ENCODE peak calls at places on chromosome 15, in ten cellular contexts. I is left lung; B is mesendoderm; U is CD8-positive, alpha-beta T cell; T is ovary; R is IMR-90; Y is CD4-positive, alpha-beta memory T cell; P is fibroblast of lung; Z is stomach; L is naive thymus-derived CD4-positive, alpha-beta T cell. D is an unnamed sample.

GRCh38 chr15:82543155-82543554 is 2.9 kb upstream of the RPS17 start:
- DNase-seq in I (no peak), B (peak), U (peak), T (peak), R (peak), Y (no peak), P (peak), Z (no peak), L (no peak), D (no peak)

GRCh38 chr15:92714071-92714456 is 58.5 kb upstream of the FAM174B start:
- DNase-seq in I (no peak), B (peak), U (peak), T (peak), R (peak), Y (no peak), P (peak), Z (no peak), L (no peak), D (no peak)

GRCh38 chr15:71807691-71808091 is 2.7 kb upstream of the NR2E3 start:
- DNase-seq in I (no peak), B (peak), U (no peak), T (no peak), R (peak), Y (no peak), P (peak), Z (no peak), L (no peak), D (no peak)

GRCh38 chr15:64072812-64073211 is 20.8 kb downstream of the CIAO2A start:
- DNase-seq in I (no peak), B (no peak), U (no peak), T (no peak), R (no peak), Y (no peak), P (no peak), Z (no peak), L (no peak), D (no peak)

GRCh38 chr15:29669823-29670222 is 152.4 kb downstream of the TJP1 start:
- DNase-seq in I (no peak), B (no peak), U (no peak), T (no peak), R (peak), Y (no peak), P (peak), Z (no peak), L (no peak), D (no peak)

GRCh38 chr15:101013151-101013550 is 94.0 kb downstream of the LRRK1 start:
- DNase-seq in I (no peak), B (no peak), U (no peak), T (no peak), R (no peak), Y (no peak), P (no peak), Z (no peak), L (no peak), D (no peak)

GRCh38 chr15:64050281-64051092 is 4.2 kb upstream of the DAPK2 start:
- DNase-seq in I (no peak), B (no peak), U (no peak), T (no peak), R (no peak), Y (no peak), P (no peak), Z (no peak), L (no peak), D (no peak)

GRCh38 chr15:63482874-63483323 is 21.5 kb upstream of the USP3 start:
- DNase-seq in I (no peak), B (no peak), U (no peak), T (no peak), R (no peak), Y (no peak), P (no peak), Z (no peak), L (no peak), D (no peak)

GRCh38 chr15:31740203-31740602 is 290.1 kb upstream of the CHRNA7 start:
- DNase-seq in I (no peak), B (peak), U (no peak), T (no peak), R (no peak), Y (no peak), P (no peak), Z (no peak), L (no peak), D (no peak)

GRCh38 chr15:26081758-26082068 is 218.6 kb upstream of the ATP10A start:
- DNase-seq in I (no peak), B (no peak), U (no peak), T (no peak), R (no peak), Y (no peak), P (no peak), Z (no peak), L (no peak), D (no peak)

GRCh38 chr15:40235201-40235890 is 3.5 kb upstream of the PAK6 start:
- DNase-seq in I (no peak), B (peak), U (no peak), T (no peak), R (no peak), Y (no peak), P (no peak), Z (no peak), L (no peak), D (no peak)

GRCh38 chr15:56798639-56799038 is 65.3 kb upstream of the ZNF280D start:
- DNase-seq in I (peak), B (no peak), U (no peak), T (no peak), R (peak), Y (no peak), P (no peak), Z (no peak), L (no peak), D (no peak)

GRCh38 chr15:90221251-90221900 is 12.4 kb downstream of the CIB1 start:
- DNase-seq in I (no peak), B (peak), U (no peak), T (peak), R (peak), Y (no peak), P (peak), Z (peak), L (no peak), D (no peak)

GRCh38 chr15:83837946-83838571 is 184.1 kb downstream of the ADAMTSL3 start:
- DNase-seq in I (peak), B (peak), U (no peak), T (peak), R (peak), Y (no peak), P (no peak), Z (peak), L (no peak), D (no peak)

GRCh38 chr15:25250906-25251622 is 187.8 kb downstream of the UBE3A start:
- DNase-seq in I (peak), B (no peak), U (no peak), T (no peak), R (no peak), Y (no peak), P (no peak), Z (no peak), L (no peak), D (no peak)

GRCh38 chr15:99507016-99507731 is 58.6 kb upstream of the MEF2A start:
- DNase-seq in I (no peak), B (no peak), U (no peak), T (peak), R (peak), Y (no peak), P (peak), Z (no peak), L (no peak), D (no peak)

GRCh38 chr15:27826902-27827321 is 272.2 kb downstream of the OCA2 start:
- DNase-seq in I (no peak), B (no peak), U (no peak), T (no peak), R (peak), Y (no peak), P (peak), Z (no peak), L (no peak), D (no peak)

GRCh38 chr15:91961357-91961756 is 107.8 kb downstream of the SLCO3A1 start:
- DNase-seq in I (no peak), B (no peak), U (no peak), T (no peak), R (no peak), Y (no peak), P (no peak), Z (no peak), L (no peak), D (no peak)

GRCh38 chr15:22936577-22937472 is 43.3 kb downstream of the CYFIP1 start:
- DNase-seq in I (no peak), B (no peak), U (no peak), T (no peak), R (no peak), Y (no peak), P (no peak), Z (no peak), L (no peak), D (peak)

GRCh38 chr15:52103217-52104207 is 9.1 kb downstream of the BCL2L10 start:
- DNase-seq in I (no peak), B (peak), U (no peak), T (peak), R (peak), Y (no peak), P (peak), Z (no peak), L (no peak), D (no peak)

GRCh38 chr15:89472785-89473256 is 23.6 kb downstream of the RHCG start:
- DNase-seq in I (no peak), B (peak), U (peak), T (no peak), R (peak), Y (no peak), P (peak), Z (peak), L (no peak), D (no peak)

GRCh38 chr15:89632563-89633430 is 22.5 kb downstream of the KIF7 start:
- DNase-seq in I (no peak), B (no peak), U (no peak), T (no peak), R (no peak), Y (no peak), P (no peak), Z (peak), L (no peak), D (no peak)

GRCh38 chr15:48469271-48469670 is 138.0 kb downstream of the DUT start:
- DNase-seq in I (no peak), B (no peak), U (no peak), T (no peak), R (no peak), Y (no peak), P (peak), Z (no peak), L (no peak), D (no peak)

GRCh38 chr15:48471073-48471472 is 139.8 kb downstream of the DUT start:
- DNase-seq in I (no peak), B (no peak), U (no peak), T (no peak), R (no peak), Y (no peak), P (no peak), Z (no peak), L (no peak), D (no peak)

GRCh38 chr15:48467801-48468200 is 136.6 kb downstream of the DUT start:
- DNase-seq in I (no peak), B (no peak), U (no peak), T (no peak), R (no peak), Y (no peak), P (no peak), Z (no peak), L (no peak), D (no peak)

GRCh38 chr15:48469681-48470080 is 138.5 kb downstream of the DUT start:
- DNase-seq in I (no peak), B (no peak), U (no peak), T (no peak), R (no peak), Y (no peak), P (peak), Z (no peak), L (no peak), D (no peak)

DNA sequence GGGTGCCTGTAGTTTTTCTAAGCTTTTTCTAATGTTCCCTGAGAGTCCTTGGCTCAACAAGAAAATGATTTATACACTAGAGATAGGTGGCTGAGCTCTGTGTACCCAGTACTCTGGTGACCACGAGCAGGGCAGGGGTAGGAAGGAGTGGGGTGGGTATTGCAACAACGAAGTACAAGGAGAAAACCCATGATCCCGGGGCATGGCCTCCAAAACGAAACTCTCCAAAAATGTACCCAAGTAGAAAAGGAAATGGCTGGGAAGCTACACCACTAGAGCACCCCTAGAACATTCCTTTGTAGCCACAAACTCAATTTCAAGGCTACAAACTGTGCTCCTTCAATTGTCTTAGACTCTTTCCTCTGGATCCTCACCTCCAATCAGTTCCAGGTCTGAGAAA is 138.9 kb downstream of the DUT start:
- DNase-seq in I (no peak), B (no peak), U (no peak), T (no peak), R (no peak), Y (no peak), P (no peak), Z (no peak), L (no peak), D (no peak)
- H3K27ac ChIP-seq in I (no peak), B (no peak), U (no peak), T (no peak), R (no peak), Y (no peak), P (no peak), Z (no peak), L (no peak), D (no peak)

GRCh38 chr15:65533057-65533752 is 2.9 kb downstream of the HACD3 start:
- DNase-seq in I (no peak), B (peak), U (no peak), T (no peak), R (peak), Y (no peak), P (no peak), Z (no peak), L (no peak), D (no peak)

GRCh38 chr15:65532738-65533051 is 2.4 kb downstream of the HACD3 start:
- DNase-seq in I (no peak), B (no peak), U (no peak), T (no peak), R (peak), Y (no peak), P (peak), Z (no peak), L (no peak), D (no peak)

GRCh38 chr15:65528461-65529060 is 1.7 kb upstream of the HACD3 start:
- DNase-seq in I (no peak), B (no peak), U (no peak), T (no peak), R (no peak), Y (no peak), P (no peak), Z (no peak), L (no peak), D (no peak)

GRCh38 chr15:65530318-65531111 is at the start of gene HACD3:
- DNase-seq in I (peak), B (peak), U (peak), T (peak), R (peak), Y (peak), P (peak), Z (peak), L (peak), D (peak)

DNA sequence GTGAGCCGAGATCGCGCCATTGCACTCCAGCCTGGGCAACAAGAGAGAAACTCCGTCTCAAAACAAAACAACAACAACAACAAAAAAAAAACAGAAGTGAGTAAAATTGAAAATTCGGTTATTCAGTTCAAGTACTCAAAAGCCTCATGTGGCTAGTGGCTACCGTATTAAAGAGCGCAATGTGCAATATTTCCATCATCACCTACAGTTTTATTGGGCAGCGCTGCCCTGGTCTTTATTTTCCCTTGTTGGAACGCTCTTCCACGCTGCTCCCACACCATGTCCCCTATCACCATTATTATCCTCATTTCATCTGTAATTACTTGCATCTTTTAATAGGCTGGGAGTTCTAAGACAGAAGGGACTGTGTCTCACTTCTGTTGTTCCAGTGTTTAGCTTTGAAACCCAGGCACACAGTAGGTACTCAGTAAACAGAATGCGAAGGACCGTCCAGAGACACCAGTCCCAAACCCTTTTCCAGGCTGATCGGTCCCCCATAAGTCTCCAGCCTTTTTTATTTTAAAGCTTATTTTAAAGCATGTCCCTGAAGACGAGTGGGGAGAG is 427 bp upstream of the HACD3 start:
- DNase-seq in I (no peak), B (no peak), U (no peak), T (no peak), R (no peak), Y (no peak), P (no peak), Z (no peak), L (no peak), D (no peak)
- H3K4me3 ChIP-seq in I (peak), B (peak), U (peak), T (peak), R (peak), Y (peak), P (peak), Z (peak), L (peak), D (peak)

DNA sequence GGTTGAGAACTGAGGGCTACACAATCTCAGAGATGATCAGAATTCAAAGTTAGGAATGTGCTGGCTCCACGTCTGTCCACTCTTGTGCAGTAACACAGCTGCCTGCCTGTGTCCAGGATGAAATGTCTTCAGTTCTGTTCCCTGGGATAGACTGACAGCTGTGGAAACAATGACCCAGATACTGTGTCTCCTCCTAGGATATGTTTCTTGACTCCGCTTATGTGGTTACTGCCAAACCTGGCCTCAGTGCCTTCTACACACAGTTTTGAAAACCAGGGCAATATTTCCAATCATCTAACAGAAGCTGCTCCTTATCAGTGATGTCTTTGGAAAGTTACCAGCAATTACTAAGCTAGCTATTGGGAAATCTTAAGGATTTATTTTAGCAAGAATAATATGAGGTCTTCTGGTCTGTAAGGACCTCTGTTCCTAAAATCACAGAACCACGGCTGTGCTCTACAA is 67.6 kb downstream of the NOX5 start:
- DNase-seq in I (no peak), B (no peak), U (no peak), T (no peak), R (peak), Y (no peak), P (peak), Z (no peak), L (no peak), D (no peak)
- H3K27ac ChIP-seq in I (peak), B (no peak), U (no peak), T (no peak), R (peak), Y (no peak), P (no peak), Z (peak), L (no peak), D (no peak)

DNA sequence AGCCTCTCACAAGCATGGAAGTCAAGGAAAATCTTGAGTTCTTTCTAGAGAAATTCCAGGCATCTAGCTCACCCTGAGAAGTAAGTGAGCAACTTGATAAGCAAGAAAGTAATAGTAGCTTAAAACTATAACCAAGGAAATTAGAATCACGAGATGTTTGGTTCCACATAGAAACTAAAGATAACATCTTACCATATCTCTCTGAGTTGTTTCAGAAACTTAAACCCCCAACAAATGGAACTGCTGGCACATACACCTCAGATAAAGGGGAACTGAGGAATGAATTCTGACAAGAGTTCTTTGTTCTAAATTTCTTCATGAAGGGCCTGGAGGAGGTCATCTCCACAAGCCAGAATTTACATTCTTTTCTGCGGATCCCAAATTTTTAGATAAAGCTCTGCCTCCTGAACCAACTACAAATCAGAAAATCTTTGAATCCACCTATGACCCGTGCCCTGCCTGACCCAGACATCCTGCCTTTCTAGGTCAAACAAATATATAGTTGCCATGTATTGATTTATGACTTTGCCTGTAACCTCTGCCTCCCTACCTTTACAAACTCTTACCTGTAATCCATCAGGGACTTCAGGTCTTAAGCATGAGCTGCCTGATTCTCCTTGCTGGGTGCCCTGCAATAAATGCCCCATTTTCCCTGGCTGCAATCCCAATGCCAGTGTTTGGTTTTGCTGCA is 26.4 kb upstream of the ABHD17C start:
- DNase-seq in I (no peak), B (no peak), U (no peak), T (no peak), R (no peak), Y (no peak), P (no peak), Z (no peak), L (no peak), D (no peak)
- H3K4me3 ChIP-seq in I (no peak), B (no peak), U (no peak), T (no peak), R (no peak), Y (no peak), P (no peak), Z (no peak), L (no peak), D (no peak)

DNA sequence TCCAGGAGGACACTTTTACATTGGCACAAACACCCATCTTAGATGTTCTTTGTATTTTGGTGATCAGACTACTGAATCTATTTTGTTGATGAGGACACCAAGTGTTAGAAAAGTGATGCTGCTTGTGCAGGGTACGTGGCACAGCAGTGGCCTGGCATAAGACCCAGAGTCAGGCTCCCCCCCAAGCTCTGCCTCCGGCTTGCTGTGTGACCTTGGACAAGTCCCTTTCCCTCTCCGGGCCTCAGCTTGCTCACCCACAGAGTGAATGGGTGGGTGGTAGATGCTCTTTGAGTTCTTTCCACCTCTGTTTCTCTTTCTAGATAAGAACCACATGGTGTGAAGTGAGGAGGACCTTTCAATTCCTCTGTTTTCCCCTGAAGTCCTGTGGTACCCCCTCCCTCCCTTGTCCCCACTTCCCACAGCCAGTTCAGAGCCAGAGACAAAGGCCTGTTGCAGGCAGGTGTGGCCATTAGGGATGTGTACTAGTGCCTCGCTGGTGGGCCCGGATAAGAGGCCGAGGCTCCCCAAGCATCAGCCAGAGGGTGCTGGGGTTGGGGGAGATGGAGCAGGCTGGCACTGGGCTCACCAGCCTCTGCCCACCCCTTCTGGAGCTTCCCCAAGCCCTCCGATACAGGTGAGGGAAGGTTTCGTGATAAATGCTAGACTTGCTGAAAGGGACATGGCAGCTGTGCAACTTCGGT is 43.6 kb downstream of the SMAD6 start:
- DNase-seq in I (no peak), B (no peak), U (no peak), T (no peak), R (no peak), Y (no peak), P (no peak), Z (no peak), L (no peak), D (no peak)
- H3K27ac ChIP-seq in I (peak), B (no peak), U (no peak), T (peak), R (peak), Y (no peak), P (no peak), Z (peak), L (no peak), D (no peak)

D was measured in CD4-positive, CD25-positive, alpha-beta regulatory T cell.